ENCODE peak calls at places on chromosomes 2 and 18, in six cellular contexts. Y, J, E, C, O and G are unnamed samples. For H3K36me3, the result is how much of the 10 kb centered on the place peaks cover.

GRCh38 chr2:240426797-240427721 is 8.4 kb upstream of the GPC1 start:
- DNase-seq in Y (peak), J (no peak), E (no peak), C (no peak), O (peak), G (peak)

GRCh38 chr2:188326669-188327301 is 35.1 kb downstream of the GULP1 start:
- DNase-seq in Y (peak), J (peak), E (no peak), C (no peak), O (no peak), G (no peak)

GRCh38 chr2:96305091-96305978 is at the start of gene SNRNP200:
- DNase-seq in Y (peak), J (peak), E (peak), C (peak), O (peak), G (peak)

GRCh38 chr2:181715033-181715630 is 34.8 kb upstream of the NEUROD1 start:
- DNase-seq in Y (peak), J (peak), E (peak), C (peak), O (peak), G (peak)

GRCh38 chr2:211745295-211746097 is 793.1 kb downstream of the ERBB4 start:
- DNase-seq in Y (peak), J (peak), E (peak), C (peak), O (peak), G (peak)

GRCh38 chr2:206515580-206515979 is 72.2 kb downstream of the ADAM23 start:
- DNase-seq in Y (no peak), J (no peak), E (no peak), C (no peak), O (no peak), G (no peak)

GRCh38 chr2:32058130-32058529 is 5.2 kb upstream of the SPAST start:
- DNase-seq in Y (no peak), J (no peak), E (no peak), C (no peak), O (peak), G (peak)

GRCh38 chr2:82857952-82858351 is 1601.1 kb downstream of the SUCLG1 start:
- DNase-seq in Y (no peak), J (no peak), E (no peak), C (no peak), O (no peak), G (no peak)

GRCh38 chr18:79766308-79766707 is 31.4 kb upstream of the KCNG2 start:
- DNase-seq in Y (no peak), J (no peak), E (no peak), C (no peak), O (no peak), G (no peak)
- TF ChIP-seq EZH2phosphoT487 in Y (no peak), J (no peak), E (no peak), C (no peak), O (no peak), G (no peak)

GRCh38 chr2:216453955-216454614 is 41.8 kb downstream of the SMARCAL1 start:
- DNase-seq in Y (no peak), J (no peak), E (no peak), C (no peak), O (no peak), G (no peak)

GRCh38 chr2:216448829-216449228 is 36.5 kb downstream of the SMARCAL1 start:
- DNase-seq in Y (no peak), J (no peak), E (no peak), C (no peak), O (no peak), G (no peak)

GRCh38 chr2:216450346-216450745 is 38.1 kb downstream of the SMARCAL1 start:
- DNase-seq in Y (no peak), J (no peak), E (no peak), C (no peak), O (no peak), G (no peak)

GRCh38 chr2:216447293-216447692 is 35.0 kb downstream of the SMARCAL1 start:
- DNase-seq in Y (no peak), J (no peak), E (no peak), C (no peak), O (no peak), G (no peak)

DNA sequence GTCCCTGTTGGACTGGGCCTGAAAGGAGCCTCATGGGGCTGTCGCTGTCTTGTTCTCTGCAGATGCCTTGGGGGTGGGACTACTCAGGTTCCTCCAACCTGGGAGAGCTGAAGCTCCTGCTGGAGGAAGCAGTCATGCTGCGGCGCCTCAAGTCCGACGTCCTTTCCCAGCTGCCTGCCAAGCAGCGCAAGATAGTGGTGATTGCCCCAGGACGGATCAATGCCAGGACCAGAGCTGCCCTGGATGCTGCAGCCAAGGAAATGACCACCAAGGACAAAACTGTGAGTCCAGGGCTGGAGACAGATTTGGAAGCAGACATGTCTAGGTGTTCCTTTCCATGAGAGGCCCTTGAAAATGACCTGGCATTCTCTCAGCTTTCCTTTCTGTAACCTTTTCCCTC is 38.5 kb downstream of the SMARCAL1 start:
- DNase-seq in Y (no peak), J (no peak), E (no peak), C (no peak), O (no peak), G (no peak)
- H3K36me3 ChIP-seq in Y (under half), J (half or more), E (half or more), C (under half), O (half or more), G (under half)

GRCh38 chr2:152465541-152465940 is 130.6 kb downstream of the FMNL2 start:
- DNase-seq in Y (no peak), J (no peak), E (no peak), C (no peak), O (no peak), G (no peak)
- TF ChIP-seq EZH2phosphoT487 in Y (no peak), J (no peak), E (no peak), C (no peak), O (no peak), G (no peak)

GRCh38 chr2:190997516-190998113 is 16.4 kb downstream of the STAT1 start:
- DNase-seq in Y (no peak), J (no peak), E (no peak), C (no peak), O (no peak), G (no peak)

GRCh38 chr2:190994148-190994547 is 19.8 kb downstream of the STAT1 start:
- DNase-seq in Y (no peak), J (no peak), E (no peak), C (no peak), O (no peak), G (no peak)

GRCh38 chr2:190999058-190999457 is 14.9 kb downstream of the STAT1 start:
- DNase-seq in Y (no peak), J (no peak), E (no peak), C (no peak), O (no peak), G (no peak)

GRCh38 chr2:190996947-190997346 is 17.0 kb downstream of the STAT1 start:
- DNase-seq in Y (no peak), J (no peak), E (no peak), C (no peak), O (no peak), G (no peak)

DNA sequence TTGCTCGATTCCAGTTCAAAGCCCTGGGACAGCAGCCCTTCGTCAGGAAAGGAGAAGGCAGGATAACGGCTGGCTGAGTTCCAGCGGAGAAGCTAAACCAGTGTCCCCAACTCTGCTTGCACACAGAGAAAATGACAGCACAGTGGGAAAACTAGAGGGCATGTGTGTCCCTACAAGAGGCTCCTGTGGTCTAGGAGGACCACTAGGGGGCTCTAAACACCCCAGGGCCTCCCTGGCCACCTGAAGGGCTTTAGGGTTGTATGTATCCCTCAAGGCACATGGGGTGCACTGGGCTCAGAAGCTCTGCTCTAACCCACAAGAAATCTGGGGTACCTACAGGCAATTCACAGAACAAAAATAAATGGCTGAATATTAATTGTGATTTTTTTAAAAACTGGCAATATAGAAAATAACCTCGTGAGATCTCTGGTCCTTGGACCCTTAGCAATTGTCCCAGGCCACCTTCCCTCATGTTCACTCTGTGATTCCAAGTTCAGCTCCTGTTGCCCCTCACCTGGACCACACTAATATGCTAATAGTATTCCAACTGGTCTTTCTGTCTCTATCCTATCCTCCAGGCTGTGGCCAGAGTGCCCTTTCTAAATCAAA is 17.5 kb downstream of the STAT1 start:
- DNase-seq in Y (peak), J (peak), E (peak), C (no peak), O (peak), G (peak)
- H3K36me3 ChIP-seq in Y (under half), J (half or more), E (half or more), C (under half), O (half or more), G (half or more)

GRCh38 chr2:157258520-157259326 is 1.2 kb downstream of the GALNT5 start:
- DNase-seq in Y (peak), J (no peak), E (no peak), C (no peak), O (peak), G (no peak)

GRCh38 chr2:157254041-157254440 is 3.5 kb upstream of the GALNT5 start:
- DNase-seq in Y (no peak), J (no peak), E (no peak), C (no peak), O (peak), G (peak)

GRCh38 chr2:157257312-157258252 is at the start of gene GALNT5:
- DNase-seq in Y (peak), J (no peak), E (no peak), C (no peak), O (peak), G (no peak)

GRCh38 chr2:157260403-157261198 is 3.1 kb downstream of the GALNT5 start:
- DNase-seq in Y (no peak), J (no peak), E (no peak), C (no peak), O (no peak), G (no peak)

GRCh38 chr2:157256621-157257020 is 884 bp upstream of the GALNT5 start:
- DNase-seq in Y (no peak), J (no peak), E (no peak), C (no peak), O (peak), G (no peak)
- TF ChIP-seq EZH2phosphoT487 in Y (no peak), J (no peak), E (no peak), C (no peak), O (no peak), G (no peak)

GRCh38 chr18:11887305-11888262 is 20.5 kb downstream of the MPPE1 start:
- DNase-seq in Y (peak), J (no peak), E (no peak), C (no peak), O (no peak), G (peak)

GRCh38 chr18:11884396-11885030 is 23.6 kb downstream of the MPPE1 start:
- DNase-seq in Y (no peak), J (no peak), E (no peak), C (no peak), O (no peak), G (no peak)

GRCh38 chr18:11883153-11883552 is 25.0 kb downstream of the MPPE1 start:
- DNase-seq in Y (no peak), J (no peak), E (peak), C (no peak), O (no peak), G (peak)

GRCh38 chr18:11886629-11887028 is 21.5 kb downstream of the MPPE1 start:
- DNase-seq in Y (no peak), J (no peak), E (no peak), C (no peak), O (no peak), G (no peak)

DNA sequence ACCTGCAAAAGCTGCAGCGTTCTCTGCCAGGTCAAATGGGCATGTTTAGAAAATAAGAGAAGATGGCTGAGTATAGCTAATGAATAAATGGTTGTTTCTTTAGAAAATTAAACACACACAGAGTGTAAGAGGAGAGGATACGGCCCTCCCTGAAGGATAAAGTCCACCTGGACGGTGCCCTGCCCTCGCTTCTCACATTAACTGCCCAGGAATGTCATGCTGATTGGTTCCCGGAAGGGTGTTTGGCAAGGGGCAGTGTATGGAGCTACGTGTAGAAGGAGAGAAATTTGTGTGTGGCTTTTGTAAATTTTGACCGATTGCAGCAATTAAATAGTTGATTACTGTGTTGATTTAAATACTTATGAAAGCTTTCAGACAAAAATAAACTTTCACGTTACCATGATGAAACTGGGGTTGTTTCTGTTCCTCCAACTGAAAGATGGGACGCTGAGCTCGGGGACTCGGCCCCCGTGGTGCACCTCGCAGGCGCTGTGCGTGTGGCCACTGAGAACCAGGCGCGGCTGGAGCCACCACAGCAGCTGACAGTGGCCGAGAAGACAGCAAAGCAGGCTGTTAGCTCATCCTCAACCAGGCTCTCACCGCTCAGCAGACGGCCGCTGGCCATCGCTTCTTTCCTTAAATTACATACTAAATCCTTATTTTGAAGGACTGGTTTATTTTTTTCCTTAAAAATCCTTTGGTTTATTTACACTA is 22.7 kb downstream of the MPPE1 start:
- DNase-seq in Y (peak), J (no peak), E (no peak), C (no peak), O (no peak), G (no peak)
- H3K36me3 ChIP-seq in Y (under half), J (under half), E (under half), C (under half), O (under half), G (under half)

GRCh38 chr18:37430346-37431076 is 135.1 kb downstream of the CELF4 start:
- DNase-seq in Y (no peak), J (peak), E (no peak), C (no peak), O (no peak), G (no peak)
- TF ChIP-seq EZH2phosphoT487 in Y (no peak), J (no peak), E (no peak), C (no peak), O (no peak), G (no peak)

GRCh38 chr2:88580088-88580487 is 47.2 kb downstream of the EIF2AK3 start:
- DNase-seq in Y (no peak), J (no peak), E (no peak), C (no peak), O (no peak), G (no peak)

GRCh38 chr2:88574445-88574844 is 52.8 kb downstream of the EIF2AK3 start:
- DNase-seq in Y (no peak), J (no peak), E (no peak), C (no peak), O (no peak), G (no peak)

GRCh38 chr2:88575630-88576029 is 51.6 kb downstream of the EIF2AK3 start:
- DNase-seq in Y (no peak), J (no peak), E (no peak), C (no peak), O (no peak), G (no peak)

GRCh38 chr2:88575051-88575450 is 52.2 kb downstream of the EIF2AK3 start:
- DNase-seq in Y (no peak), J (no peak), E (no peak), C (no peak), O (peak), G (no peak)
- H3K36me3 ChIP-seq in Y (under half), J (half or more), E (half or more), C (under half), O (under half), G (under half)